ENCODE peak calls at places on chromosomes 16 and 17, in five cellular contexts. Z is T follicular helper cell; X is HT1080; L is stimulated activated naive CD8-positive, alpha-beta T cell treated with anti-CD3 and anti-CD28 coated beads, Interleukin-15, amount 100 ng/mL, for 72 hours; B is HS-5. I is an unnamed sample.
A peak's percentile ranks its signal among the peaks of the same experiment; 100 is the strongest.

GRCh38 chr17:7888184-7888920 is at the start of gene CHD3:
- DNase-seq in X (no peak), Z (peak; percentile 12), B (no peak), L (peak; percentile 48), I (peak; percentile 33)

GRCh38 chr17:22268214-22268911 is 576.0 kb downstream of the KCNJ18 start:
- DNase-seq in L (no peak), B (no peak), Z (no peak), X (no peak), I (no peak)

GRCh38 chr16:87723224-87723619 is 42.6 kb downstream of the KLHDC4 start:
- DNase-seq in X (no peak), Z (no peak), L (no peak), B (no peak), I (peak; percentile 12)

GRCh38 chr17:21209511-21210175 is 4.3 kb downstream of the TMEM11 start:
- DNase-seq in Z (no peak), L (no peak), X (no peak), B (no peak), I (no peak)

GRCh38 chr16:23270654-23271053 is 31.4 kb upstream of the SCNN1B start:
- DNase-seq in B (no peak), X (no peak), L (no peak), Z (no peak), I (no peak)

GRCh38 chr17:80565347-80566053 is 20.9 kb downstream of the RPTOR start:
- DNase-seq in Z (no peak), X (no peak), B (no peak), L (no peak), I (no peak)

GRCh38 chr16:84024854-84025253 is 17.7 kb downstream of the SLC38A8 start:
- DNase-seq in Z (no peak), B (no peak), X (no peak), L (no peak), I (no peak)

GRCh38 chr16:20327444-20328041 is at the start of gene GP2:
- DNase-seq in X (no peak), B (no peak), L (no peak), Z (no peak), I (no peak)

GRCh38 chr17:35188111-35188510 is 6.1 kb downstream of the SLC35G3 start:
- DNase-seq in Z (no peak), L (no peak), B (no peak), X (no peak), I (no peak)

GRCh38 chr16:6265956-6266355 is 1066.7 kb upstream of the RBFOX1 start:
- DNase-seq in X (peak; percentile 72), Z (no peak), L (no peak), B (no peak), I (no peak)

GRCh38 chr17:16302856-16303255 is 50.4 kb downstream of the CENPV start:
- DNase-seq in X (no peak), B (no peak), L (no peak), Z (no peak), I (no peak)

I was measured in CD4-positive, alpha-beta T cell.